ENCODE peak calls at places on chromosomes 13 and 19, in ten cellular contexts. P, X, V, M, D, R, S, O, Y and N are unnamed samples.

GRCh38 chr13:110012102-110012739 is 225.8 kb upstream of the IRS2 start:
- DNase-seq in V (peak; percentile 60), Y (no peak), M (no peak), R (no peak), D (no peak), O (peak; percentile 93), S (peak; percentile 68), X (no peak), P (no peak), N (no peak)

GRCh38 chr19:29878973-29879654 is 62.9 kb upstream of the URI1 start:
- DNase-seq in S (peak; percentile 68), O (peak; percentile 10), P (no peak), Y (peak; percentile 17), R (peak; percentile 40), D (no peak), M (peak; percentile 63), X (peak; percentile 18), V (peak; percentile 48), N (no peak)

GRCh38 chr13:31996611-31997010 is 35.0 kb upstream of the FRY start:
- DNase-seq in Y (no peak), V (no peak), D (no peak), P (no peak), R (no peak), O (no peak), S (no peak), M (no peak), X (no peak), N (no peak)

GRCh38 chr19:9621156-9622037 is at the start of gene ZNF561:
- DNase-seq in S (peak; percentile 94), P (peak; percentile 71), V (peak; percentile 81), X (peak; percentile 31), D (peak; percentile 93), O (peak; percentile 93), M (peak; percentile 94), Y (peak; percentile 71), R (peak; percentile 77), N (peak; percentile 94)

GRCh38 chr19:14072535-14073231 is at the start of gene MISP3:
- DNase-seq in P (no peak), M (no peak), X (peak; percentile 19), O (no peak), Y (peak; percentile 64), V (no peak), S (no peak), R (peak; percentile 27), D (no peak), N (no peak)

GRCh38 chr13:89432997-89433396 is 1761.8 kb downstream of the SLITRK5 start:
- DNase-seq in X (no peak), D (no peak), Y (no peak), M (no peak), P (no peak), R (no peak), S (no peak), O (no peak), V (no peak), N (no peak)

GRCh38 chr19:35291916-35292315 is at the start of gene MAG:
- DNase-seq in X (no peak), R (no peak), M (peak; percentile 93), V (no peak), P (peak; percentile 52), D (no peak), O (no peak), S (no peak), Y (no peak), N (peak; percentile 85)

GRCh38 chr13:23616228-23616627 is 46.0 kb downstream of the TNFRSF19 start:
- DNase-seq in P (no peak), O (no peak), Y (no peak), D (no peak), X (no peak), S (no peak), R (no peak), M (no peak), V (no peak), N (no peak)

GRCh38 chr13:39016789-39017188 is 21.1 kb downstream of the PROSER1 start:
- DNase-seq in P (no peak), M (peak; percentile 72), X (peak; percentile 33), D (no peak), O (peak; percentile 50), V (peak; percentile 16), S (no peak), Y (peak; percentile 39), R (peak; percentile 11), N (peak; percentile 5)

GRCh38 chr19:6617374-6617773 is 26.4 kb upstream of the CD70 start:
- DNase-seq in D (no peak), O (no peak), S (no peak), R (no peak), M (no peak), X (no peak), P (no peak), Y (no peak), V (no peak), N (no peak)

GRCh38 chr19:55484571-55485438 is at the start of gene NAT14:
- DNase-seq in D (peak; percentile 62), S (peak; percentile 89), Y (peak; percentile 61), P (peak; percentile 58), X (peak; percentile 77), R (peak; percentile 83), M (peak; percentile 71), O (peak; percentile 61), V (no peak), N (no peak)

GRCh38 chr19:33324628-33325027 is 22.3 kb upstream of the CEBPA start:
- DNase-seq in X (no peak), D (no peak), P (no peak), S (no peak), Y (no peak), M (no peak), R (no peak), V (no peak), O (no peak), N (no peak)

GRCh38 chr19:17183858-17184271 is 31.3 kb upstream of the USE1 start:
- DNase-seq in M (no peak), R (no peak), D (no peak), X (no peak), Y (no peak), P (no peak), S (no peak), V (no peak), O (no peak), N (no peak)

GRCh38 chr19:46380690-46381089 is 32.7 kb downstream of the CCDC8 start:
- DNase-seq in M (no peak), X (no peak), S (no peak), D (no peak), Y (no peak), O (no peak), R (no peak), P (no peak), V (no peak), N (no peak)

GRCh38 chr19:31666126-31666525 is 316.9 kb upstream of the TSHZ3 start:
- DNase-seq in R (no peak), X (no peak), Y (no peak), M (no peak), V (no peak), P (no peak), S (peak; percentile 87), O (no peak), D (no peak), N (no peak)

GRCh38 chr13:86922936-86923335 is 748.2 kb upstream of the SLITRK5 start:
- DNase-seq in O (no peak), P (no peak), M (no peak), V (no peak), S (no peak), R (no peak), Y (no peak), D (no peak), X (no peak), N (no peak)

GRCh38 chr13:19967619-19968018 is 9.1 kb downstream of the ZMYM2 start:
- DNase-seq in R (no peak), Y (no peak), P (no peak), O (no peak), D (no peak), V (no peak), X (no peak), S (no peak), M (no peak), N (no peak)

GRCh38 chr19:55305491-55305890 is 19.6 kb downstream of the TMEM150B start:
- DNase-seq in O (peak; percentile 31), X (peak; percentile 12), P (no peak), R (peak; percentile 40), Y (peak; percentile 38), M (peak; percentile 33), V (no peak), D (peak; percentile 53), S (no peak), N (no peak)

GRCh38 chr19:16894080-16894479 is 5.3 kb downstream of the F2RL3 start:
- DNase-seq in R (no peak), M (no peak), O (no peak), X (no peak), V (no peak), Y (peak; percentile 74), P (no peak), S (no peak), D (no peak), N (no peak)

GRCh38 chr19:35973487-35973886 is 21.5 kb upstream of the SDHAF1 start:
- DNase-seq in Y (no peak), V (no peak), M (no peak), X (no peak), R (no peak), P (no peak), D (no peak), O (no peak), S (no peak), N (no peak)

GRCh38 chr13:25778808-25779207 is 273.0 kb downstream of the SHISA2 start:
- DNase-seq in R (no peak), D (no peak), S (no peak), Y (no peak), M (no peak), O (no peak), P (no peak), V (no peak), X (no peak), N (no peak)

GRCh38 chr19:27741236-27741635 is 1471.7 kb downstream of the UQCRFS1 start:
- DNase-seq in S (no peak), V (no peak), R (no peak), M (no peak), D (no peak), P (no peak), Y (no peak), O (no peak), X (no peak), N (no peak)

GRCh38 chr19:30393046-30393445 is 20.9 kb downstream of the ZNF536 start:
- DNase-seq in O (no peak), V (no peak), D (no peak), P (no peak), S (no peak), R (no peak), Y (no peak), X (no peak), M (no peak), N (no peak)

GRCh38 chr13:46572758-46573384 is 19.9 kb downstream of the LRCH1 start:
- DNase-seq in P (no peak), V (no peak), O (no peak), D (no peak), M (no peak), X (no peak), Y (no peak), S (no peak), R (no peak), N (no peak)

GRCh38 chr13:91216928-91217700 is 130.4 kb upstream of the MIR17HG start:
- DNase-seq in M (no peak), P (no peak), R (no peak), D (no peak), Y (no peak), S (peak; percentile 88), V (no peak), X (no peak), O (no peak), N (no peak)

GRCh38 chr13:73449258-73449657 is 390.5 kb downstream of the KLF5 start:
- DNase-seq in D (no peak), R (no peak), M (no peak), P (no peak), O (peak; percentile 32), Y (no peak), X (no peak), S (no peak), V (no peak), N (no peak)

GRCh38 chr13:26390203-26390602 is 136.3 kb downstream of the CDK8 start:
- DNase-seq in V (no peak), Y (no peak), M (peak; percentile 47), S (no peak), X (no peak), D (no peak), P (no peak), O (no peak), R (no peak), N (no peak)

GRCh38 chr13:41995946-41996345 is 35.0 kb upstream of the VWA8 start:
- DNase-seq in D (no peak), V (no peak), P (no peak), Y (no peak), X (no peak), M (no peak), S (no peak), O (peak; percentile 46), R (no peak), N (no peak)